ENCODE peak calls at places on chromosomes 4 and X, in nine cellular contexts. Q is transverse colon, P is AG10803, A is A549, V is nephron progenitor cell, R is heart right ventricle, F is fibroblast of villous mesenchyme, W is tibial nerve, U is natural killer cell. E is an unnamed sample.

GRCh38 chr4:52864816-52865215 is 2.7 kb downstream of the RASL11B start:
- DNase-seq in R (no peak), W (no peak), F (peak), P (peak), V (no peak), U (no peak), Q (no peak), A (no peak), E (no peak)

GRCh38 chrX:133297284-133297683 is 79.1 kb upstream of the TFDP3 start:
- DNase-seq in V (no peak), F (no peak), A (no peak), R (no peak), Q (no peak), P (peak), W (no peak), U (no peak), E (no peak)

GRCh38 chr4:157121396-157121795 is 45.4 kb downstream of the GLRB start:
- DNase-seq in R (no peak), P (peak), V (no peak), W (no peak), U (no peak), A (no peak), Q (no peak), F (no peak), E (no peak)

GRCh38 chr4:8125526-8126056 is 33.0 kb downstream of the ABLIM2 start:
- DNase-seq in Q (no peak), P (no peak), F (no peak), R (no peak), U (no peak), W (no peak), V (no peak), A (no peak), E (no peak)

GRCh38 chrX:129759576-129760061 is 20.1 kb upstream of the SASH3 start:
- DNase-seq in U (peak), V (no peak), R (peak), P (peak), W (peak), Q (peak), F (peak), A (no peak), E (no peak)

GRCh38 chr4:180190382-180190781 is 2052.8 kb upstream of the TENM3 start:
- DNase-seq in W (no peak), P (no peak), A (no peak), Q (no peak), F (no peak), V (no peak), R (no peak), U (no peak), E (peak)

GRCh38 chr4:41258783-41259182 is 2.1 kb downstream of the UCHL1 start:
- DNase-seq in F (peak), P (peak), V (peak), R (no peak), Q (no peak), W (no peak), A (peak), U (no peak), E (no peak)

GRCh38 chrX:150361777-150362351 is 1.3 kb upstream of the MAMLD1 start:
- DNase-seq in A (no peak), W (no peak), P (no peak), Q (no peak), V (peak), U (no peak), R (no peak), F (no peak), E (peak)

GRCh38 chrX:74232859-74233258 is 71.1 kb upstream of the ZCCHC13 start:
- DNase-seq in F (peak), P (peak), Q (no peak), W (no peak), U (no peak), V (no peak), R (no peak), A (no peak), E (no peak)

GRCh38 chr4:82606622-82607021 is 44.8 kb upstream of the TMEM150C start:
- DNase-seq in R (no peak), P (no peak), W (no peak), F (no peak), Q (no peak), U (no peak), A (no peak), V (no peak), E (no peak)

GRCh38 chr4:48660347-48660746 is 119.7 kb downstream of the FRYL start:
- DNase-seq in A (no peak), R (no peak), P (no peak), F (no peak), V (no peak), W (no peak), U (no peak), Q (no peak), E (no peak)

GRCh38 chr4:154722262-154722661 is 21.5 kb upstream of the LRAT start:
- DNase-seq in P (no peak), A (no peak), R (no peak), V (no peak), Q (no peak), F (no peak), W (no peak), U (no peak), E (no peak)

GRCh38 chr4:7444314-7444713 is 9.6 kb upstream of the PSAPL1 start:
- DNase-seq in V (no peak), U (no peak), R (no peak), F (no peak), Q (no peak), A (no peak), W (no peak), P (no peak), E (no peak)

GRCh38 chr4:174633399-174633798 is 111.1 kb upstream of the HPGD start:
- DNase-seq in F (no peak), Q (no peak), R (no peak), A (no peak), P (no peak), W (no peak), U (no peak), V (no peak), E (no peak)

GRCh38 chr4:141890279-141890678 is 253.9 kb downstream of the IL15 start:
- DNase-seq in V (no peak), F (no peak), Q (no peak), R (no peak), P (no peak), W (no peak), U (no peak), A (no peak), E (no peak)

GRCh38 chr4:71107732-71108131 is 114.3 kb downstream of the DCK start:
- DNase-seq in U (no peak), V (no peak), Q (no peak), R (no peak), W (no peak), P (no peak), A (no peak), F (no peak), E (no peak)

GRCh38 chr4:71110499-71110898 is 117.0 kb downstream of the DCK start:
- DNase-seq in R (no peak), Q (no peak), U (no peak), W (no peak), P (no peak), A (no peak), F (no peak), V (no peak), E (no peak)

DNA sequence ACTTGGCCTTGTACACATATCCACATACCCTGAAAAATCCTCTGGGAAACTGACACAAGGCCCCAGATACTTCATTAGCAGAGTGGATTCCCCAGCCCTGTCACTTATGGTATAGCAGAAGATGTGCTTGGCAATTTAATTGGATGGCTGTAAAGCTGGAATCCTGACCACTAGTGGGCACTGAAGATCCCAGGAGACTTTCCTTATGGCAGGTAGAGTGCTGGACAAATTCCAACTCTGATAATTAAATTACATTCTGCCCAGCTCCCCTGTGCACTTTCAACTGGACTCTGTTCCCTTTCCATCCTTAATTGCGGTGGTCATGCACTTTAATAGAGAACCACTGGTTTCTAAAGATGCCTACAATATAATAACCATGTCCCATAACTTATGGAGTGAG is 119.8 kb downstream of the DCK start:
- DNase-seq in R (no peak), W (no peak), A (no peak), V (no peak), P (no peak), Q (peak), F (no peak), U (no peak), E (no peak)
- TF ChIP-seq CTCF in R (no peak), W (no peak), A (no peak), V (no peak), P (no peak), Q (no peak), F (no peak), U (no peak), E (no peak)

GRCh38 chrX:9992061-9992460 is 24.9 kb downstream of the CLDN34 start:
- DNase-seq in V (no peak), P (no peak), Q (no peak), W (no peak), A (no peak), R (no peak), U (no peak), F (no peak), E (no peak)

GRCh38 chrX:9983463-9983862 is 16.3 kb downstream of the CLDN34 start:
- DNase-seq in P (no peak), R (no peak), W (no peak), U (no peak), V (no peak), Q (no peak), F (no peak), A (no peak), E (no peak)

GRCh38 chrX:9992724-9993123 is 25.6 kb downstream of the CLDN34 start:
- DNase-seq in W (no peak), F (no peak), V (no peak), Q (no peak), U (no peak), R (no peak), A (no peak), P (no peak), E (no peak)

DNA sequence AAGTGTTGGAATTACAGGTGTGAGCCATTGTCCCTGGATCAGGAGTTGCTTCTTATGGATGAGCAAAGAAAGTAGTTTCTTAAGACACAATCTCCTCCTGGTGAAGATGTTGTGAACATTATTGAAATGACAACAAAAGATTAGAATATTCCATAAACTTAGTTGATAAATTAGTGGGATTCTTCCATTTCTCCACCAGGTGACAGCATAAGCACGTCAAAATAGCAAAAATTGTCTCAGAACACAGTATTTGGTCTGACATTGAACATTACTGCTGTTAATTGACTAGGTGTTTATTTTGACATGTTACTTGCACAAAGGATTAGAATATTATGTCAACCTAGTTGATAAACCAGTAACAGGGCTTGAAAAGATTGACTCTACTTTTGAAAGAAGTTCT is 21.6 kb downstream of the CLDN34 start:
- DNase-seq in Q (no peak), F (no peak), R (no peak), P (no peak), A (peak), W (no peak), V (no peak), U (no peak), E (no peak)
- TF ChIP-seq CTCF in Q (no peak), F (peak), R (peak), P (peak), A (peak), W (no peak), V (peak), U (no peak), E (no peak)

DNA sequence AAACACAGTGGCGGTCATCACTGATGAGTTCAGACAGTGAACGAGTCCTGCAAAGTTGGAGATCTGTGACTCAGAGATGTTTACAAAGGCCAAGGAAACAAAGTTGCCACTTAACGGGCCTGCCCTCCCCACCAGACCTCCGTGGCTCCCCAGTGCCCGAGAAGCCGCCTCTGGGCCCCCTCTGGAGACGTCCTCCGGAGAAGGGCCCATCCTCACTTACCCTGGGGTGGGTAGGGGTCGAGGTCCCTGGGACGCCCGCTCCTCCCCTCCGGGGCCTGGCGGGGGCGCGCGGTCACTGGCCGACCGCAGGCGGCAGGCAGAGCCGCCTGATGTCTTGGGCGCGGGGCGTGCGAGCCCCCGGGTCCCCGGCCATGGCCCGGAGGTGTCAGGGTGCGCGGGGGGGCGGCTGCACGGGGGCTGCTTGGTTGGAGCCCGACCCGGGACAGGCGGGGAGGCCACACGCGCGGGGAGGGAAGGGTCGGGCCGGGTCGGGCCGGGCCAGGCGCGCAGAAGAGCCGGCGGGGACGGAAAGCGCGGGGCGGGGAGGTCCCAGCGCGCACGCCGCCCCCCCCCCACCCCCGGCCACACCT is 590 bp downstream of the DHRSX start:
- DNase-seq in F (peak), R (peak), Q (peak), A (peak), V (peak), W (no peak), P (peak), U (peak), E (peak)
- TF ChIP-seq CTCF in F (peak), R (no peak), Q (no peak), A (peak), V (no peak), W (peak), P (no peak), U (no peak), E (no peak)

DNA sequence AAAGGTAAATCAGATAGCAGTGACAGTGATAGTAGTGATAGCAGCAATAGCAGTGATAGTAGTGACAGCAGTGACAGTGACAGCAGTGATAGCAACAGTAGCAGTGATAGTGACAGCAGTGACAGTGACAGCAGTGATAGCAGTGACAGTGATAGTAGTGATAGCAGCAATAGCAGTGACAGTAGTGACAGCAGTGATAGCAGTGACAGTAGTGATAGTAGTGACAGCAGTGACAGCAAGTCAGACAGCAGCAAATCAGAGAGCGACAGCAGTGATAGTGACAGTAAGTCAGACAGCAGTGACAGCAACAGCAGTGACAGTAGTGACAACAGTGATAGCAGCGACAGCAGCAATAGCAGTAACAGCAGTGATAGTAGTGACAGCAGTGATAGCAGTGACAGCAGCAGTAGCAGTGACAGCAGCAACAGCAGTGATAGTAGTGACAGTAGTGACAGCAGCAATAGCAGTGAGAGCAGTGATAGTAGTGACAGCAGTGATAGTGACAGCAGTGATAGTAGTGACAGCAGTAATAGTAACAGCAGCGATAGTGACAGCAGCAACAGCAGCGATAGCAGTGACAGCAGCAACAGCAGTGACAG is 6.1 kb downstream of the DSPP start:
- DNase-seq in P (no peak), F (no peak), A (no peak), W (no peak), U (no peak), Q (no peak), R (no peak), V (no peak), E (no peak)
- TF ChIP-seq CTCF in P (no peak), F (no peak), A (no peak), W (no peak), U (no peak), Q (no peak), R (no peak), V (no peak), E (no peak)

GRCh38 chr4:105896461-105896939 is 1.2 kb downstream of the NPNT start:
- DNase-seq in A (no peak), R (no peak), Q (peak), P (no peak), F (no peak), V (no peak), U (no peak), W (no peak), E (peak)

GRCh38 chr4:105896984-105897760 is 1.9 kb downstream of the NPNT start:
- DNase-seq in V (no peak), W (no peak), U (no peak), P (no peak), R (no peak), F (no peak), A (no peak), Q (no peak), E (no peak)

GRCh38 chr4:105895324-105895608 is at the start of gene NPNT:
- DNase-seq in W (no peak), F (no peak), A (no peak), P (no peak), R (no peak), V (peak), U (no peak), Q (peak), E (peak)

GRCh38 chr4:105894570-105895323 is 524 bp upstream of the NPNT start:
- DNase-seq in F (no peak), R (no peak), A (no peak), W (no peak), V (no peak), Q (peak), U (no peak), P (peak), E (peak)

GRCh38 chr4:105895609-105896460 is 564 bp downstream of the NPNT start:
- DNase-seq in U (no peak), F (no peak), A (peak), R (no peak), P (no peak), Q (peak), W (no peak), V (peak), E (peak)
- TF ChIP-seq CTCF in U (no peak), F (no peak), A (no peak), R (no peak), P (no peak), Q (no peak), W (no peak), V (peak), E (no peak)

DNA sequence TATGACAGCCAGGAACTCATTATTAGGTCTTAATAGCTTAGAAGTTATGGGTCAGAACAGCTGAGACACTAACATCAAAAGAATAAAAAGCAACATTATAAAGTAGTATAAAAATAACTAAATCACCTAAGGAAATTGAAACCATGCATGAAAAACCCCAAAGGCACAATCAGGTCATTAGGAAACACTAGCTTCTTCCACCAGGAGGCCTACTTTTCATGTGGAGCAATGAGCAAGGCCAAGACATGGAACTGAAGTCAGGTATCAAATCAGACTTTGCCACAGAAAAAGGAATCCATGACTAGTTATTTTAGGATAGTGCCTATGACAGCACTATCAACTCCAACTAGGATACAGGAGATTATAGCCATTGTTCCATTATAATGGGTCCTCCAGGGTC is 7.9 kb downstream of the HUWE1 start:
- DNase-seq in A (peak), U (no peak), W (no peak), V (no peak), P (no peak), R (no peak), Q (no peak), F (peak), E (no peak)
- TF ChIP-seq CTCF in A (no peak), U (peak), W (no peak), V (no peak), P (peak), R (no peak), Q (no peak), F (peak), E (no peak)